ENCODE peak calls at places on chromosomes 13 and 19, in seven cellular contexts. C is cardiac muscle cell; S is heart right ventricle; J is CD8-positive, alpha-beta memory T cell; Q is Peyer's patch; I is SJSA1; A is GM23338. G is an unnamed sample. For H3K4me1, the result is how much of the 10 kb centered on the place peaks cover.

GRCh38 chr13:62919491-62919890 is 1503.8 kb upstream of the PCDH20 start:
- DNase-seq in J (no peak), Q (no peak), I (no peak), S (no peak), A (no peak), C (no peak), G (no peak)

GRCh38 chr19:17484520-17485180 is 14.3 kb downstream of the SLC27A1 start:
- DNase-seq in A (peak), I (no peak), Q (no peak), J (no peak), C (no peak), S (no peak), G (no peak)

GRCh38 chr19:52397310-52398090 is at the start of gene ZNF528:
- DNase-seq in S (peak), I (peak), A (peak), Q (peak), C (peak), J (peak), G (peak)

GRCh38 chr19:1655131-1655981 is 2.9 kb upstream of the TCF3 start:
- DNase-seq in C (no peak), A (no peak), S (no peak), Q (no peak), J (no peak), I (no peak), G (no peak)

GRCh38 chr13:48405865-48406264 is 7.0 kb downstream of the LPAR6 start:
- DNase-seq in A (no peak), C (no peak), S (no peak), I (no peak), Q (no peak), J (no peak), G (no peak)

GRCh38 chr19:41930926-41931592 is 2.8 kb upstream of the ERFL start:
- DNase-seq in S (no peak), I (no peak), A (peak), J (no peak), Q (no peak), C (no peak), G (no peak)

GRCh38 chr19:7905298-7905697 is 1.6 kb downstream of the MAP2K7 start:
- DNase-seq in I (no peak), Q (no peak), A (no peak), J (no peak), C (no peak), S (no peak), G (no peak)

GRCh38 chr13:98033277-98034247 is 80.1 kb downstream of the IPO5 start:
- DNase-seq in Q (no peak), A (peak), J (no peak), C (peak), S (peak), I (peak), G (no peak)

GRCh38 chr13:22187329-22187728 is 516.5 kb downstream of the FGF9 start:
- DNase-seq in C (no peak), J (no peak), S (no peak), I (no peak), Q (no peak), A (no peak), G (no peak)

GRCh38 chr13:44404261-44405139 is 30.9 kb downstream of the SERP2 start:
- DNase-seq in A (peak), Q (no peak), C (no peak), J (no peak), I (peak), S (no peak), G (no peak)

GRCh38 chr13:94886191-94886590 is 173.8 kb upstream of the SOX21 start:
- DNase-seq in C (no peak), I (peak), Q (no peak), A (no peak), J (no peak), S (no peak), G (no peak)

GRCh38 chr19:18317998-18318800 is 4.7 kb downstream of the LSM4 start:
- DNase-seq in S (no peak), Q (peak), A (no peak), C (no peak), J (peak), I (no peak), G (no peak)

GRCh38 chr13:46373623-46374022 is 13.4 kb downstream of the RUBCNL start:
- DNase-seq in A (no peak), S (no peak), C (no peak), Q (no peak), J (no peak), I (no peak), G (no peak)

GRCh38 chr13:44048326-44048725 is 168.6 kb downstream of the LACC1 start:
- DNase-seq in C (no peak), I (no peak), J (no peak), S (no peak), A (no peak), Q (no peak), G (no peak)

DNA sequence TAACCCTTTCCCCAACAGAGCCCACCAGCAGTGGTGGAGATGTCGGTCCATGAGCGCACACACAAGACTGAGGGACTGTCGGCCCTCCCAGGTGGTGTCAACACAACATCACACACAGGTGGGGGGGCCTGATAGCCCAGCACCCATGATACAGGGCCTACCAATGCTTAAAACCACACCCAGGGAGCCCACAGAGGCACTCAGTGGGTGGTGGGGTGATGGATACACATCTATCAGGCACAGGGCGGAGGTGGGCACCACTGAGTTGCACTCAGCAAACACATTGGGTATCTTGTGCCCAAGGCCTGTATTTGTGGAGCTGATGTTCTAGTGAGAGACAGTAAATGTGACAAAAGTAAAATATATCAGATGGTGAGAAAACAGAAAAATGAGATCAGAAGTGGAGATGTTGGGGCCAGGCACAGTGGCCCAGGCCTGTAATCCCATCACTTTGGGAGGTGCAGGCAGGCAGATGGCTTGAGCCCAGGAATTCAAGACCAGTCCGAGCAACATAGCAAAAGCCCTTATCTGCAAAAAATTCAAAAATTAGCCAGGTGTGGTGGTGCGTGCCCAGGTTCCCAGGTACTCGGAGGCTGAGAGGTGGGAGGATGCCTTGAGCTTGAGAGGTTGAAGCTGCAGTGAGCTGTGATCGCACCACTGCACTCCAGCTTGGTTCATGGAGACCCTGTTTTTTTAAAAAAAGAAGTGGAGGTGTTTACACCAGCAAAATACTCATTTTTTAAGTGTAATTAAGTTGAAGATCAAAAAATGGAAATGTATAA is 6.8 kb upstream of the ZFP36 start:
- DNase-seq in A (no peak), I (no peak), J (no peak), C (no peak), Q (peak), S (no peak), G (no peak)
- H3K4me1 ChIP-seq in A (under half), I (under half), J (half or more), C (under half), Q (half or more), S (under half), G (half or more)

GRCh38 chr19:46727757-46728156 is 10.8 kb upstream of the PRKD2 start:
- DNase-seq in I (no peak), J (no peak), S (no peak), Q (no peak), A (no peak), C (no peak), G (no peak)
- H3K27ac ChIP-seq in I (no peak), J (no peak), S (no peak), Q (peak), A (no peak), C (no peak), G (no peak)

DNA sequence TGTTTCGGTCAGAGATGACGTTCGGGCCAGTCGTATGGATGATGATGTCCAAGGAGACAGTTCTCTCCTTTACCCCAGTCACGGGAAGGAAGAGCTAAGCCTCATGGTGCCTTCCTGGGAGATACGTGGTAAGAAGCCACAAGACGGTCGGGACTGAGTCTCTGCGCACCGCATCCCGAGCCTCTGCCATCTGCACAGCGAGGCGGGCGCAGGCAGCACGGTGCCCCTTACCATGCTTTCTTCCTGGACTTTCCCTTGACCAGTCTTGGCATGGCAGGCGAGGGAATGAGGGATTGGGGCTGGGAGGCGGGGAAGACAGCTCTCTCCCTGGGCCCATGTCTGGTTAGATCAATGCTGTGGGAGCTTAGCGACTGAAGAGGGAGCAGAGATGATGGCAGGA is 10.1 kb upstream of the LAIR2 start:
- DNase-seq in J (no peak), C (no peak), I (no peak), Q (no peak), A (no peak), S (no peak), G (no peak)
- H3K4me3 ChIP-seq in J (no peak), C (no peak), I (no peak), Q (no peak), A (no peak), S (no peak), G (no peak)

GRCh38 chr19:4390862-4391693 is 9.3 kb downstream of the SH3GL1 start:
- DNase-seq in A (no peak), J (no peak), S (no peak), I (no peak), Q (no peak), C (no peak), G (no peak)
- H3K4me1 ChIP-seq in A (under half), J (under half), S (half or more), I (under half), Q (under half), C (half or more), G (under half)

GRCh38 chr19:33445752-33446070 is 72.2 kb downstream of the CEBPG start:
- DNase-seq in C (no peak), Q (no peak), I (no peak), A (no peak), J (no peak), S (no peak), G (no peak)

GRCh38 chr19:33446918-33447293 is 73.4 kb downstream of the CEBPG start:
- DNase-seq in A (no peak), I (no peak), Q (peak), J (no peak), S (no peak), C (no peak), G (no peak)

GRCh38 chr19:33447336-33448158 is 74.0 kb downstream of the CEBPG start:
- DNase-seq in Q (peak), I (no peak), S (no peak), A (no peak), C (no peak), J (no peak), G (no peak)

GRCh38 chr19:33444993-33445751 is 71.7 kb downstream of the CEBPG start:
- DNase-seq in C (no peak), Q (no peak), S (no peak), A (no peak), I (no peak), J (no peak), G (no peak)

DNA sequence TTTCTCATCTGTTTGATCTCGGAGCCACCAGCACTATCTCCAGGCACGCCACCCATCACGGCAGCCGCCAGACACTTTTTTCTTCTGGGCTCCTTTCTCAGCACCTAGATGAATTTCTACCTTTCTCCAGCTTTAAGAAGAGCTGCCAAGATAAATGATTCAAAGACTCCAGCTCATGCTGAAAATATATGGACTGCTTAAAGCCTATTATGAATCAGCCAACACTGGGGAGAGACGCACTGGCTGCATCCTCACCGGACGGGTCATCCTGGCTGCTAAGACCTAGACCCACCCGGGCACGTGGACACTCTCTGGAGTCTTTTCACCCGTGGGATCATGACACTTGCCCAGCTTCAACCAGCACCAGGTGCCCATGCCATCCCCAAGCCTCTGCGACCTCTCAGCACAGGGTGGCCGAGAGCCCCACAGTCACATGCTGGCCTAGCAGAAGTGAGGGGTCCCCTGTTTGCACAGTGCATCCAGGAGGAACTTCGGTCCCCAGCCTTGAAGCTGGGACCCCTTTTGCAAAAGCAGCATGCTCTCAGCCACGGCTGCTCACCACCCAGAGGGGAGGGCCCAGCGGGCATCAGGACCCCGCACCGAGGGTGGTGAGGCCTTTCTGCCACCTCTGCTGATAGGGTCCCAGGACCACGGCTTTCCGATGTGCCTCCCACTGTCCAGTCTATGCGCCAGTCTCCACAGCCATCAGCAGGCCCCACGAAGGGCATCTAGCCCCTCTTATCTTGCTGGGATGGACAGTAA is 72.8 kb downstream of the CEBPG start:
- DNase-seq in Q (no peak), A (no peak), C (no peak), S (no peak), I (no peak), J (no peak), G (no peak)
- H3K27ac ChIP-seq in Q (no peak), A (no peak), C (no peak), S (no peak), I (no peak), J (no peak), G (no peak)

GRCh38 chr13:57634829-57635165 is 3.3 kb downstream of the PCDH17 start:
- DNase-seq in J (no peak), I (no peak), S (peak), C (no peak), Q (peak), A (peak), G (no peak)
- H3K4me3 ChIP-seq in J (no peak), I (no peak), S (peak), C (peak), Q (peak), A (peak), G (no peak)

GRCh38 chr13:99386495-99386894 is 79.3 kb upstream of the GPR183 start:
- DNase-seq in A (no peak), Q (no peak), S (no peak), J (no peak), C (no peak), I (no peak), G (no peak)

GRCh38 chr13:99390601-99391000 is 83.4 kb upstream of the GPR183 start:
- DNase-seq in Q (no peak), C (no peak), A (no peak), I (no peak), S (no peak), J (no peak), G (no peak)

GRCh38 chr13:99386911-99387788 is 80.0 kb upstream of the GPR183 start:
- DNase-seq in A (peak), S (no peak), Q (peak), C (peak), I (peak), J (peak), G (peak)

GRCh38 chr13:99389520-99390304 is 82.5 kb upstream of the GPR183 start:
- DNase-seq in C (no peak), A (no peak), S (no peak), Q (no peak), I (no peak), J (no peak), G (no peak)

GRCh38 chr13:99388334-99388923 is 81.2 kb upstream of the GPR183 start:
- DNase-seq in J (no peak), A (no peak), S (no peak), Q (no peak), C (no peak), I (no peak), G (no peak)
- H3K4me1 ChIP-seq in J (half or more), A (under half), S (under half), Q (under half), C (under half), I (under half), G (under half)